ENCODE peak calls at places on chromosomes 1 and 21, in ten cellular contexts. A is dorsolateral prefrontal cortex, P is adipocyte, C is epithelial cell of esophagus, Q is choroid plexus epithelial cell, J is RWPE2, U is esophagus muscularis mucosa, F is fibroblast of mammary gland, Y is K562, E is IMR-90. R is an unnamed sample.

GRCh38 chr1:202329891-202330290 is 11.8 kb downstream of the UBE2T start:
- DNase-seq in J (no peak), Q (no peak), P (no peak), F (no peak), C (no peak), E (no peak), Y (no peak), U (no peak), A (no peak), R (peak)

GRCh38 chr1:159091547-159092397 is 15.2 kb upstream of the AIM2 start:
- DNase-seq in Y (no peak), F (peak), P (peak), U (no peak), J (no peak), A (no peak), C (peak), E (peak), Q (peak), R (no peak)

GRCh38 chr1:8815582-8816285 is 1.7 kb downstream of the RERE start:
- DNase-seq in U (peak), A (no peak), E (no peak), F (no peak), J (no peak), Q (peak), P (peak), C (peak), Y (no peak), R (no peak)

GRCh38 chr1:154838473-154838872 is 31.6 kb downstream of the KCNN3 start:
- DNase-seq in F (no peak), P (no peak), E (no peak), J (no peak), U (no peak), Q (no peak), Y (no peak), A (no peak), C (no peak), R (no peak)

GRCh38 chr1:14142397-14143095 is 442.6 kb downstream of the PRDM2 start:
- DNase-seq in A (peak), F (no peak), J (no peak), U (peak), Q (peak), Y (no peak), E (no peak), P (no peak), C (no peak), R (no peak)

GRCh38 chr1:151809625-151810556 is 4.7 kb upstream of the LINGO4 start:
- DNase-seq in P (no peak), U (no peak), Y (no peak), J (no peak), F (no peak), Q (no peak), E (no peak), A (no peak), C (no peak), R (peak)

GRCh38 chr1:17276568-17276967 is 27.7 kb downstream of the PADI3 start:
- DNase-seq in P (peak), Y (no peak), Q (peak), E (peak), U (no peak), A (no peak), C (peak), F (peak), J (peak), R (no peak)

GRCh38 chr1:109567823-109568222 is 19.4 kb downstream of the GNAI3 start:
- DNase-seq in A (no peak), P (no peak), Q (no peak), C (no peak), E (no peak), Y (no peak), U (no peak), J (no peak), F (no peak), R (no peak)

GRCh38 chr1:96478228-96478627 is 243.4 kb upstream of the PTBP2 start:
- DNase-seq in F (no peak), J (no peak), C (no peak), E (no peak), U (no peak), Y (no peak), Q (no peak), P (no peak), A (no peak), R (no peak)

GRCh38 chr21:14236180-14236579 is 20.2 kb downstream of the RBM11 start:
- DNase-seq in C (no peak), U (no peak), Q (no peak), A (no peak), F (no peak), Y (no peak), P (no peak), J (no peak), E (no peak), R (peak)

GRCh38 chr1:62271137-62271536 is 48.1 kb downstream of the KANK4 start:
- DNase-seq in A (no peak), C (no peak), E (no peak), J (no peak), F (no peak), Y (no peak), P (no peak), Q (no peak), U (no peak), R (no peak)

GRCh38 chr1:110049801-110050601 is 15.6 kb downstream of the STRIP1 start:
- DNase-seq in P (no peak), C (no peak), Q (no peak), Y (no peak), E (no peak), J (no peak), F (no peak), U (no peak), A (no peak), R (no peak)

GRCh38 chr1:245278846-245279245 is 124.1 kb downstream of the KIF26B start:
- DNase-seq in F (no peak), Y (no peak), E (no peak), Q (no peak), U (peak), J (no peak), A (no peak), C (no peak), P (no peak), R (no peak)

GRCh38 chr1:209398330-209398991 is 185.1 kb upstream of the CAMK1G start:
- DNase-seq in C (peak), J (peak), U (no peak), F (peak), Y (no peak), E (peak), Q (peak), A (no peak), P (peak), R (peak)

DNA sequence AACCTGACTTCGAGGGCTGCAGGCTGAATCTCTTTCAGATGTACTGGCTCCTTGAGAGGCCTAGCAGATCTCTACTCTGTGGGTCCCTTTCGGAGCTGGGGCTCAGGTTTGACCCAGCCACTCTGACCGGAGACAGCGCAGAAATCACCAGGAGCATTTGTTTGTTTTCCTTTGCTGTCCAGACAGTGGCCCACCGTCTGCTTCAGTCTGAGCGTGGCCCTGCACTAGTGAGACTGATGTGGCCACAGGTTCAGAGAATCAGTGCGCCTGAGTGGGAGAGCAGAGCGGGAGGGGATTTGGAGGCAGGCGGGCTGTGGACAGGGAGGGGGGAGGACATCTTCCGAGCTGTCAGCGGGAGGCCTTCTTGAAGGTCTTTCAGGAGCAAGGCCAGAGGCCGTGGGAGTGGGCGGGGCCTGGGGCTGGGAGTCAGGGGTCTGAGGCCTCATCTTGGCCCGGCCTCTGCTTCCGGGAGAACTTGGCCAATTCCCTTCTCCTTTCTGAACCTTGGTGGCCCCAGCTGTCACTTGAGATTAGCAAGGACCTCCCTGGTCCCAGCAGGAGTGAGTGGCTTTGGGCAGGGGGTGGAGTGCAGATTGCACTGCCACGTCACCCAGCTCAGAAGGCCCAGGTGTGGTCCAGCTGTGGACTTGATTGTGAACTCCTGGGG is 8.1 kb downstream of the TNFRSF1B start:
- DNase-seq in Q (peak), P (no peak), Y (peak), F (no peak), A (no peak), C (no peak), U (no peak), E (no peak), J (no peak), R (no peak)
- H3K4me3 ChIP-seq in Q (peak), P (no peak), Y (no peak), F (no peak), A (no peak), C (no peak), U (no peak), E (no peak), J (no peak), R (no peak)

GRCh38 chr21:21439761-21440160 is 441.6 kb downstream of the NCAM2 start:
- DNase-seq in C (no peak), U (no peak), J (no peak), P (no peak), F (peak), A (no peak), E (peak), Y (no peak), Q (no peak), R (no peak)

GRCh38 chr21:21434944-21435343 is 436.7 kb downstream of the NCAM2 start:
- DNase-seq in P (no peak), J (no peak), E (no peak), F (no peak), U (no peak), Q (no peak), C (no peak), A (no peak), Y (no peak), R (no peak)

GRCh38 chr21:21436012-21436545 is 437.9 kb downstream of the NCAM2 start:
- DNase-seq in E (peak), C (no peak), Y (no peak), J (no peak), P (peak), F (no peak), Q (peak), A (no peak), U (no peak), R (no peak)
- H3K4me3 ChIP-seq in E (no peak), C (no peak), Y (no peak), J (no peak), P (peak), F (no peak), Q (no peak), A (no peak), U (no peak), R (no peak)

GRCh38 chr1:213986020-213986924 is 1.5 kb upstream of the PROX1 start:
- DNase-seq in Q (no peak), J (no peak), A (no peak), C (peak), P (peak), E (no peak), U (no peak), Y (no peak), F (no peak), R (peak)

GRCh38 chr1:213983589-213984386 is 4.0 kb upstream of the PROX1 start:
- DNase-seq in Y (no peak), C (no peak), P (no peak), E (no peak), J (no peak), U (no peak), F (no peak), Q (no peak), A (peak), R (peak)

GRCh38 chr1:213986925-213987250 is 885 bp upstream of the PROX1 start:
- DNase-seq in F (no peak), Y (no peak), A (no peak), C (no peak), E (no peak), P (no peak), U (no peak), Q (no peak), J (no peak), R (no peak)

GRCh38 chr1:213984387-213985180 is 3.2 kb upstream of the PROX1 start:
- DNase-seq in Q (no peak), U (no peak), C (no peak), J (no peak), E (no peak), A (no peak), F (no peak), P (no peak), Y (no peak), R (peak)

DNA sequence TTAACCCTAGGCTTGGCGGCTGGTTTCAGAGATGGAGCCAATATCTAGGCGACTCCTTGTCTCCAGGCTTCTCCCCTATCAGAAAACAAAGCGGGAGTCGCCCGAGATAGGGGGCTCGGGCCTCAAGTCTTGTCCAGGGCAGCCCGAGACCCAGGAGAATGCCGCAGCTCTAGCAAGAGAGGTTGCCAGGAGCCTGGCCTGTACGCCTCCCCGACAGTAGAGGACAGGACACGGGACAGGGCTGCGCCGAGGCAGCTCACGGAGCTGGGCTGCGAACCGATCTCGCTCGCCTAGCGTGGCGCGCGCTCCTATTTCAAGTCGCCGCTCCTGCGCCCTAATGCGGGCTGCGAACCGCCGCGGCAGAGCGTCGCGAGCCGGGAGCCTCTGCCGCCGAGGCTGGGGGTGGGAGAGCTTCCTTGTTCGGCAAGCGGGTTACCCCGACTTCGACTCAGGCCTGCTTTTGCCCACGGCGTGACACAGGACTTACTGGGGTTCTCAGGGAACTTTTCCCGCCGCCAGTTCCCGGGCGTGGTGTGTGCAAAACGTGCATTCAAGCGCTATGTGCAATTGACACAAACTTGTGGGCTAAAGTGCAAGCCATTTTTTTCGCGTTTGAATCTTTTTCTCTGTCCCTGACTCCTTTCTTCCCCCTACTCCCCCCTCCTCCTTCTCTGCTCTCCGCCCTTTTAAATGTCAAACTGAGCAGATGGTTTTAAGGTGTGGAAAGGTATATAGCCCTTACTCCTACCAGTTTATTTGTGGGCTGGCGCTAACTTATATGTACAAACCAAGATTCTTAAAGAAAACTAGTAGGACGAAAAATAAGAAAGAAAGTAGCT is 2.4 kb upstream of the PROX1 start:
- DNase-seq in P (peak), A (no peak), J (no peak), Y (no peak), Q (no peak), E (no peak), F (no peak), U (no peak), C (peak), R (peak)
- H3K4me3 ChIP-seq in P (peak), A (peak), J (no peak), Y (no peak), Q (no peak), E (no peak), F (no peak), U (peak), C (no peak), R (peak)

GRCh38 chr1:22104074-22104473 is 38.8 kb downstream of the WNT4 start:
- DNase-seq in C (no peak), Y (no peak), P (no peak), F (no peak), Q (no peak), U (no peak), E (no peak), J (no peak), A (no peak), R (no peak)

GRCh38 chr1:22102746-22103145 is 40.2 kb downstream of the WNT4 start:
- DNase-seq in J (no peak), P (no peak), Q (no peak), A (no peak), C (no peak), U (no peak), E (no peak), F (no peak), Y (no peak), R (no peak)

GRCh38 chr1:22105611-22106207 is 37.2 kb downstream of the WNT4 start:
- DNase-seq in U (no peak), F (peak), A (peak), E (peak), Y (peak), J (no peak), Q (peak), P (peak), C (peak), R (peak)

GRCh38 chr1:22107126-22107525 is 35.8 kb downstream of the WNT4 start:
- DNase-seq in J (no peak), C (peak), E (peak), F (peak), P (no peak), U (no peak), A (no peak), Y (no peak), Q (no peak), R (no peak)

GRCh38 chr1:22104865-22105437 is 37.9 kb downstream of the WNT4 start:
- DNase-seq in Q (no peak), F (no peak), Y (no peak), C (no peak), A (no peak), P (no peak), J (no peak), E (no peak), U (no peak), R (no peak)
- H3K4me3 ChIP-seq in Q (no peak), F (no peak), Y (no peak), C (no peak), A (no peak), P (no peak), J (no peak), E (no peak), U (no peak), R (no peak)

DNA sequence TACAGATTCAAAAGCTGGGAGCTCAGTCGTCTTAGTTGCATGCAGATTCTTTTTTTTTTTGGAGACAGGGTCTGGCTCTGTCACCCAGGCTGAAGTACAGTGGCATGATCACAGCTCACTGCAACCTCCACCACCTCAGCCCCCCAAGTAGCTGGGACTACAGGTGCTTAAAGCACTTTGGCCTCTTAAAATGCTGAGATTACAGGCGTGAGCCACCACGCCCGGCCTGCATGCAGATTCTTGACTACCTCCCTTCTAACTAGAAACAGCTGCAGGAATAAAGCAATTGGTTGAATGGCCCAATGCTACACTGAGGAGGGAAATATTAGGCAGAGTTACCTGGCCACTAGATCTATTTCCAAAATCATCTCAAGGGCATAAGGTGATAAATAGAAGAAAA is 29.5 kb upstream of the TTC39A start:
- DNase-seq in Y (no peak), J (no peak), F (no peak), Q (no peak), A (no peak), U (no peak), C (no peak), E (no peak), P (no peak), R (no peak)
- H3K4me3 ChIP-seq in Y (no peak), J (no peak), F (no peak), Q (no peak), A (no peak), U (no peak), C (no peak), E (no peak), P (no peak), R (no peak)

DNA sequence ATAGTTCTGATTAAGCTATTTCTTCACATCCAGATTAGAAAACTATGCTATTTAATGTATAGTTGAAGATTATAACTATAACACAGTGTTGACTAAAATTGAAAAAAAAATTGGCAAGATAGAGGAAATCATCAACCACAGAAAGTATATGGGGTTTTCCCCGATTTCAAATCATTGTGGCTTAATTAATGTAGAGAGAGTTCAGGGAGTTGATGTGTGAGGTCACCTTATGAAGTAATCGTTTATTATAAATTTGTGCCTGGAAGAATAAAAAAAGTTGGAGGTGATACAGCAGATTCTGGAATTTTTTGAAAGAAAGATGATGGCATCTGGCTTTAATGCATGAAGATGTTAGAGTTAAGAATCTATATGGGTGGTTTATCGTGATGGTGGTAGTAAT is 84.3 kb downstream of the PTGS2 start:
- DNase-seq in J (no peak), C (peak), A (no peak), F (peak), E (peak), Q (peak), Y (no peak), P (no peak), U (no peak), R (no peak)
- H3K4me3 ChIP-seq in J (no peak), C (no peak), A (no peak), F (no peak), E (no peak), Q (no peak), Y (no peak), P (no peak), U (no peak), R (no peak)

GRCh38 chr1:165849336-165850133 is 22.1 kb downstream of the UCK2 start:
- DNase-seq in F (no peak), J (no peak), Y (no peak), C (peak), P (no peak), Q (no peak), U (no peak), A (no peak), E (no peak), R (no peak)

GRCh38 chr1:165852896-165853295 is 25.5 kb downstream of the UCK2 start:
- DNase-seq in C (no peak), P (no peak), A (no peak), U (no peak), E (no peak), F (no peak), J (no peak), Y (no peak), Q (no peak), R (no peak)

GRCh38 chr1:165854101-165854845 is 26.9 kb downstream of the UCK2 start:
- DNase-seq in E (peak), F (peak), Q (peak), U (no peak), J (no peak), Y (no peak), A (no peak), P (peak), C (peak), R (no peak)

GRCh38 chr1:165853528-165854075 is 26.2 kb downstream of the UCK2 start:
- DNase-seq in Q (no peak), C (no peak), Y (no peak), E (peak), F (no peak), J (no peak), P (peak), A (no peak), U (no peak), R (no peak)

DNA sequence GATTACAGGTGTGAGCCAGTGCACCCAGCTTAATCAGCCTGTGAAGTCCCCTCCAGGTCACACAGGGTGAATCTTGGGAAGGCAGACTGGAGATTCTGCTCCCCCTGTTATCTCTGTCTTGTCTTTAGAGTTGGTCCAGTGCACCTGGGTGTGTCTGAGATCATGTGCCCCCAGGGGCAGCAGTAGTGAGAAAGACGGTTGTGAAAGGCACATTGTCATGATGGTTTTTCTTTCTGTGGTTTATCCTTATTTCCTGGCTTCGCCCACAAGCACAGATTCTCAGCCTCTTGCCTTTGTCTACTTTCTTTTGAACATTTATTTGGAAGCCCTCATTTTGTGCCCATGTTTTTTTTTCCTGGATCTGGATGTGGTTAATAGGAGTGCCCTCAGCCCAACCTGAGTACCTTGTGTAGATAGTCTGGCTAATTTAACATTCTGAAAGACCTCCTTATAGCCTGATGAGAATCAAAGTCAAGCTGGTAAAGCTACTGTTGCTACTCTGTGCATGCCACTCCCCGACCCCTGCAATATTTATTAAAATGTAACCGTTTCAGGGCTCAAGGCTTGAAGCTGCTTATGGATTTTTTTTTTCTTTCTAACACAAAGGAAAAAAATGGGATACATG is 23.7 kb downstream of the UCK2 start:
- DNase-seq in A (no peak), Q (peak), F (peak), Y (no peak), C (peak), P (peak), J (no peak), U (no peak), E (peak), R (no peak)
- H3K4me3 ChIP-seq in A (no peak), Q (no peak), F (no peak), Y (no peak), C (no peak), P (no peak), J (no peak), U (no peak), E (no peak), R (no peak)